ENCODE peak calls at places on chromosome 16, in six cellular contexts. C, L, Q, N, S and D are unnamed samples.

GRCh38 chr16:25109643-25110042 is 1.9 kb upstream of the LCMT1 start:
- DNase-seq in C (no peak), L (peak; percentile 89), Q (peak; percentile 98), N (no peak), S (peak; percentile 91), D (peak; percentile 88)

GRCh38 chr16:31484491-31485171 is 1.7 kb downstream of the SLC5A2 start:
- DNase-seq in C (peak; percentile 74), L (no peak), Q (no peak), N (no peak), S (no peak), D (peak; percentile 78)

GRCh38 chr16:88662222-88662842 is 559 bp downstream of the MVD start:
- DNase-seq in C (no peak), L (no peak), Q (no peak), N (no peak), S (no peak), D (no peak)

GRCh38 chr16:29864205-29864604 is 1.2 kb upstream of the CDIPT start:
- DNase-seq in C (no peak), L (no peak), Q (no peak), N (no peak), S (no peak), D (no peak)

GRCh38 chr16:69798466-69798865 is 36.3 kb downstream of the WWP2 start:
- DNase-seq in C (no peak), L (no peak), Q (peak; percentile 34), N (no peak), S (no peak), D (peak; percentile 15)

GRCh38 chr16:66471696-66472393 is 44.8 kb downstream of the BEAN1 start:
- DNase-seq in C (no peak), L (no peak), Q (no peak), N (no peak), S (no peak), D (no peak)

GRCh38 chr16:2511128-2511785 is 2.5 kb upstream of the ATP6V0C start:
- DNase-seq in C (peak; percentile 58), L (no peak), Q (peak; percentile 66), N (no peak), S (peak; percentile 20), D (no peak)

GRCh38 chr16:2032285-2033056 is 5.8 kb downstream of the NHERF2 start:
- DNase-seq in C (no peak), L (no peak), Q (no peak), N (no peak), S (no peak), D (peak; percentile 29)

GRCh38 chr16:89952049-89952448 is 3.5 kb downstream of the DEF8 start:
- DNase-seq in C (no peak), L (no peak), Q (no peak), N (no peak), S (no peak), D (no peak)

GRCh38 chr16:70160388-70160787 is 13.2 kb upstream of the CLEC18C start:
- DNase-seq in C (no peak), L (no peak), Q (no peak), N (no peak), S (no peak), D (no peak)

GRCh38 chr16:78900039-78900811 is 700.3 kb downstream of the MAF start:
- DNase-seq in C (no peak), L (no peak), Q (no peak), N (no peak), S (no peak), D (no peak)

GRCh38 chr16:57643166-57643813 is 14.9 kb downstream of the ADGRG1 start:
- DNase-seq in C (no peak), L (peak; percentile 33), Q (peak; percentile 45), N (no peak), S (no peak), D (no peak)

GRCh38 chr16:4936991-4937781 is at the start of gene PPL:
- DNase-seq in C (peak; percentile 97), L (no peak), Q (no peak), N (no peak), S (no peak), D (no peak)

GRCh38 chr16:69917739-69918138 is 33.4 kb upstream of the CLEC18A start:
- DNase-seq in C (no peak), L (peak; percentile 91), Q (peak; percentile 98), N (no peak), S (peak; percentile 86), D (peak; percentile 87)

GRCh38 chr16:84153660-84154214 is 8.6 kb downstream of the DNAAF1 start:
- DNase-seq in C (no peak), L (no peak), Q (no peak), N (no peak), S (no peak), D (no peak)

GRCh38 chr16:81265658-81266451 is 27.4 kb downstream of the BCO1 start:
- DNase-seq in C (peak; percentile 93), L (no peak), Q (no peak), N (no peak), S (no peak), D (no peak)

GRCh38 chr16:83390759-83391158 is 417.0 kb upstream of the HSBP1 start:
- DNase-seq in C (no peak), L (no peak), Q (no peak), N (no peak), S (no peak), D (no peak)

GRCh38 chr16:9555051-9555450 is 463.6 kb downstream of the HAPSTR1 start:
- DNase-seq in C (no peak), L (no peak), Q (no peak), N (no peak), S (no peak), D (no peak)

GRCh38 chr16:14300631-14301149 is 229.6 kb downstream of the MRTFB start:
- DNase-seq in C (peak; percentile 72), L (peak; percentile 45), Q (peak; percentile 90), N (no peak), S (no peak), D (peak; percentile 68)

GRCh38 chr16:89268987-89269735 is 51.7 kb downstream of the ZNF778 start:
- DNase-seq in C (no peak), L (no peak), Q (peak; percentile 86), N (no peak), S (no peak), D (no peak)

GRCh38 chr16:88342491-88342890 is 40.3 kb upstream of the ZNF469 start:
- DNase-seq in C (no peak), L (no peak), Q (no peak), N (no peak), S (no peak), D (no peak)

GRCh38 chr16:15973460-15973859 is 24.0 kb downstream of the ABCC1 start:
- DNase-seq in C (no peak), L (no peak), Q (no peak), N (no peak), S (no peak), D (no peak)

GRCh38 chr16:90077757-90078593 is 844 bp upstream of the PRDM7 start:
- DNase-seq in C (no peak), L (no peak), Q (peak; percentile 42), N (no peak), S (no peak), D (no peak)

GRCh38 chr16:81275064-81275532 is 36.6 kb downstream of the BCO1 start:
- DNase-seq in C (peak; percentile 33), L (no peak), Q (no peak), N (no peak), S (no peak), D (no peak)

GRCh38 chr16:70374213-70374612 is 27.5 kb downstream of the DDX19A start:
- DNase-seq in C (no peak), L (no peak), Q (no peak), N (no peak), S (no peak), D (no peak)

GRCh38 chr16:54805648-54806047 is 125.0 kb upstream of the IRX5 start:
- DNase-seq in C (no peak), L (no peak), Q (no peak), N (no peak), S (no peak), D (no peak)

GRCh38 chr16:23323224-23324030 is 21.3 kb downstream of the SCNN1B start:
- DNase-seq in C (no peak), L (no peak), Q (no peak), N (peak; percentile 84), S (no peak), D (no peak)

GRCh38 chr16:24141917-24142316 is 114.2 kb upstream of the CACNG3 start:
- DNase-seq in C (no peak), L (no peak), Q (no peak), N (no peak), S (no peak), D (no peak)

GRCh38 chr16:65119905-65120341 is 1.9 kb downstream of the CDH11 start:
- DNase-seq in C (no peak), L (no peak), Q (peak; percentile 55), N (no peak), S (no peak), D (peak; percentile 42)
- H3K4me3 ChIP-seq in C (peak overlapping the region; percentile 67), L (peak overlapping the region; percentile 94), Q (peak overlapping the region; percentile 83), N (no peak overlapping the region), S (peak overlapping the region; percentile 93), D (peak overlapping the region; percentile 72)

GRCh38 chr16:12548270-12548983 is 255.3 kb downstream of the CPPED1 start:
- DNase-seq in C (no peak), L (no peak), Q (no peak), N (peak; percentile 44), S (no peak), D (no peak)
- H3K4me3 ChIP-seq in C (no peak overlapping the region), L (no peak overlapping the region), Q (no peak overlapping the region), N (no peak overlapping the region), S (no peak overlapping the region), D (no peak overlapping the region)

GRCh38 chr16:3573146-3573815 is 3.9 kb downstream of the NLRC3 start:
- DNase-seq in C (no peak), L (no peak), Q (no peak), N (no peak), S (no peak), D (no peak)

GRCh38 chr16:3577302-3577752 is at the start of gene NLRC3:
- DNase-seq in C (no peak), L (no peak), Q (no peak), N (no peak), S (no peak), D (no peak)

GRCh38 chr16:3576211-3576610 is 992 bp downstream of the NLRC3 start:
- DNase-seq in C (no peak), L (no peak), Q (no peak), N (no peak), S (no peak), D (no peak)

GRCh38 chr16:3574195-3574594 is 3.0 kb downstream of the NLRC3 start:
- DNase-seq in C (no peak), L (no peak), Q (no peak), N (no peak), S (no peak), D (no peak)

DNA sequence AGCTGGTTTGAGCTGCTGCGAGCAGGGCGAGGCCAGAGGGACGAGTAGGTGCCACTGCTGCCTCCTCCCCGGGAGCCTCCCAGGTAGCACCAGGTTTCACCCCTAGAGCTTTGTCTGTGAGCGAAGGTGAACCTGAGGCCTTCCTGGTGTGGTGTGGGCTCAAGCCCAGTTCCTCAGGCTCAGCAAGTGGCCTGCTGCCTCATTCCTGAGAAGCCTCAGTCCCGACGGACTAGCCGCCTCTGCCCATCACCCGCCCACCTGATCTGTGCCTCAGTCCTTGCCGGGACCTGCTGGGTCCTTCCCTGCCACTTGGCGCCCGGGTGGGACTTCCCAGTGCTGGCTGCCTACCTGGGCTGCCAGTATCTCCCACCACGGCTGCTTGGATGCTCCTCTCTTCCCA is 1.7 kb downstream of the NLRC3 start:
- DNase-seq in C (no peak), L (no peak), Q (no peak), N (no peak), S (no peak), D (no peak)
- H3K4me3 ChIP-seq in C (peak overlapping the region; percentile 32), L (no peak overlapping the region), Q (no peak overlapping the region), N (peak overlapping the region; percentile 82), S (no peak overlapping the region), D (no peak overlapping the region)

GRCh38 chr16:50269061-50269705 is 2.8 kb downstream of the ADCY7 start:
- DNase-seq in C (no peak), L (no peak), Q (no peak), N (no peak), S (no peak), D (no peak)
- H3K4me3 ChIP-seq in C (no peak overlapping the region), L (no peak overlapping the region), Q (no peak overlapping the region), N (no peak overlapping the region), S (no peak overlapping the region), D (no peak overlapping the region)